ENCODE peak calls at places on chromosomes 3 and 15, in six cellular contexts. One of them, this sample, is unnamed.

GRCh38 chr15:99438691-99439523 is 126.9 kb upstream of the MEF2A start:
- DNase-seq in neural progenitor cell: peak
- DNase-seq in right cardiac atrium: peak
- DNase-seq in SK-N-MC: no peak
- DNase-seq in HFF-Myc: no peak
- DNase-seq in SJSA1: no peak
- DNase-seq in this sample: no peak

GRCh38 chr3:14093831-14094230 is 30.8 kb downstream of the CHCHD4 start:
- DNase-seq in neural progenitor cell: no peak
- DNase-seq in right cardiac atrium: no peak
- DNase-seq in SK-N-MC: no peak
- DNase-seq in HFF-Myc: no peak
- DNase-seq in SJSA1: no peak
- DNase-seq in this sample: no peak

GRCh38 chr3:64151335-64151871 is 73.9 kb downstream of the PRICKLE2 start:
- DNase-seq in neural progenitor cell: no peak
- DNase-seq in right cardiac atrium: no peak
- DNase-seq in SK-N-MC: no peak
- DNase-seq in HFF-Myc: no peak
- DNase-seq in SJSA1: no peak
- DNase-seq in this sample: no peak

GRCh38 chr3:152222327-152222726 is 46.4 kb upstream of the MBNL1 start:
- DNase-seq in neural progenitor cell: no peak
- DNase-seq in right cardiac atrium: no peak
- DNase-seq in SK-N-MC: no peak
- DNase-seq in HFF-Myc: no peak
- DNase-seq in SJSA1: no peak
- DNase-seq in this sample: no peak

GRCh38 chr15:94673801-94674200 is 442.4 kb downstream of the MCTP2 start:
- DNase-seq in neural progenitor cell: no peak
- DNase-seq in right cardiac atrium: peak
- DNase-seq in SK-N-MC: no peak
- DNase-seq in HFF-Myc: no peak
- DNase-seq in SJSA1: no peak
- DNase-seq in this sample: no peak

GRCh38 chr3:52829906-52830463 is 487 bp downstream of the ITIH4 start:
- DNase-seq in neural progenitor cell: no peak
- DNase-seq in right cardiac atrium: peak
- DNase-seq in SK-N-MC: no peak
- DNase-seq in HFF-Myc: no peak
- DNase-seq in SJSA1: no peak
- DNase-seq in this sample: no peak

GRCh38 chr15:69523010-69524001 is 70.7 kb downstream of the RPLP1 start:
- DNase-seq in neural progenitor cell: peak
- DNase-seq in right cardiac atrium: peak
- DNase-seq in SK-N-MC: peak
- DNase-seq in HFF-Myc: peak
- DNase-seq in SJSA1: peak
- DNase-seq in this sample: peak

GRCh38 chr3:136990826-136991225 is 33.0 kb downstream of the IL20RB start:
- DNase-seq in neural progenitor cell: no peak
- DNase-seq in right cardiac atrium: no peak
- DNase-seq in SK-N-MC: no peak
- DNase-seq in HFF-Myc: no peak
- DNase-seq in SJSA1: no peak
- DNase-seq in this sample: no peak

GRCh38 chr3:168782193-168782592 is 686.5 kb upstream of the GOLIM4 start:
- DNase-seq in neural progenitor cell: no peak
- DNase-seq in right cardiac atrium: no peak
- DNase-seq in SK-N-MC: no peak
- DNase-seq in HFF-Myc: no peak
- DNase-seq in SJSA1: no peak
- DNase-seq in this sample: no peak

GRCh38 chr3:100756441-100756840 is 47.1 kb downstream of the TFG start:
- DNase-seq in neural progenitor cell: no peak
- DNase-seq in right cardiac atrium: peak
- DNase-seq in SK-N-MC: no peak
- DNase-seq in HFF-Myc: no peak
- DNase-seq in SJSA1: no peak
- DNase-seq in this sample: no peak

GRCh38 chr15:71313806-71314205 is 198.5 kb downstream of the THSD4 start:
- DNase-seq in neural progenitor cell: peak
- DNase-seq in right cardiac atrium: no peak
- DNase-seq in SK-N-MC: no peak
- DNase-seq in HFF-Myc: no peak
- DNase-seq in SJSA1: peak
- DNase-seq in this sample: no peak

GRCh38 chr15:56906766-56907165 is 11.7 kb upstream of the TCF12 start:
- DNase-seq in neural progenitor cell: no peak
- DNase-seq in right cardiac atrium: no peak
- DNase-seq in SK-N-MC: no peak
- DNase-seq in HFF-Myc: no peak
- DNase-seq in SJSA1: no peak
- DNase-seq in this sample: no peak

GRCh38 chr15:100204771-100205170 is 137.0 kb downstream of the ADAMTS17 start:
- DNase-seq in neural progenitor cell: no peak
- DNase-seq in right cardiac atrium: no peak
- DNase-seq in SK-N-MC: no peak
- DNase-seq in HFF-Myc: no peak
- DNase-seq in SJSA1: no peak
- DNase-seq in this sample: no peak

GRCh38 chr3:100316656-100317069 is 17.9 kb upstream of the NIT2 start:
- DNase-seq in neural progenitor cell: peak
- DNase-seq in right cardiac atrium: peak
- DNase-seq in SK-N-MC: peak
- DNase-seq in HFF-Myc: peak
- DNase-seq in SJSA1: peak
- DNase-seq in this sample: no peak

GRCh38 chr3:42839616-42840015 is 30.4 kb downstream of the ACKR2 start:
- DNase-seq in neural progenitor cell: peak
- DNase-seq in right cardiac atrium: peak
- DNase-seq in SK-N-MC: no peak
- DNase-seq in HFF-Myc: peak
- DNase-seq in SJSA1: peak
- DNase-seq in this sample: no peak

GRCh38 chr3:63976862-63977180 is 46.5 kb downstream of the PSMD6 start:
- DNase-seq in neural progenitor cell: no peak
- DNase-seq in right cardiac atrium: no peak
- DNase-seq in SK-N-MC: no peak
- DNase-seq in HFF-Myc: no peak
- DNase-seq in SJSA1: no peak
- DNase-seq in this sample: no peak

GRCh38 chr3:10707089-10707983 is 108.7 kb upstream of the SLC6A11 start:
- DNase-seq in neural progenitor cell: peak
- DNase-seq in right cardiac atrium: no peak
- DNase-seq in SK-N-MC: no peak
- DNase-seq in HFF-Myc: no peak
- DNase-seq in SJSA1: no peak
- DNase-seq in this sample: no peak

GRCh38 chr3:155870945-155871745 is 695 bp downstream of the GMPS start:
- DNase-seq in neural progenitor cell: peak
- DNase-seq in right cardiac atrium: peak
- DNase-seq in SK-N-MC: no peak
- DNase-seq in HFF-Myc: no peak
- DNase-seq in SJSA1: peak
- DNase-seq in this sample: peak

GRCh38 chr3:180402463-180403073 is 199.4 kb upstream of the TTC14 start:
- DNase-seq in neural progenitor cell: no peak
- DNase-seq in right cardiac atrium: no peak
- DNase-seq in SK-N-MC: no peak
- DNase-seq in HFF-Myc: no peak
- DNase-seq in SJSA1: no peak
- DNase-seq in this sample: no peak

GRCh38 chr3:46845397-46845859 is 17.8 kb downstream of the MYL3 start:
- DNase-seq in neural progenitor cell: peak
- DNase-seq in right cardiac atrium: peak
- DNase-seq in SK-N-MC: no peak
- DNase-seq in HFF-Myc: peak
- DNase-seq in SJSA1: peak
- DNase-seq in this sample: peak

GRCh38 chr3:171458056-171458856 is 1.9 kb downstream of the TNIK start:
- DNase-seq in neural progenitor cell: peak
- DNase-seq in right cardiac atrium: no peak
- DNase-seq in SK-N-MC: no peak
- DNase-seq in HFF-Myc: no peak
- DNase-seq in SJSA1: no peak
- DNase-seq in this sample: peak

GRCh38 chr3:74692-75243 is 121.8 kb upstream of the CHL1 start:
- DNase-seq in neural progenitor cell: no peak
- DNase-seq in right cardiac atrium: no peak
- DNase-seq in SK-N-MC: no peak
- DNase-seq in HFF-Myc: no peak
- DNase-seq in SJSA1: no peak
- DNase-seq in this sample: no peak

GRCh38 chr3:193677734-193678133 is 84.7 kb downstream of the OPA1 start:
- DNase-seq in neural progenitor cell: no peak
- DNase-seq in right cardiac atrium: no peak
- DNase-seq in SK-N-MC: no peak
- DNase-seq in HFF-Myc: no peak
- DNase-seq in SJSA1: no peak
- DNase-seq in this sample: no peak

GRCh38 chr3:45760878-45761711 is 35.2 kb downstream of the SLC6A20 start:
- DNase-seq in neural progenitor cell: peak
- DNase-seq in right cardiac atrium: peak
- DNase-seq in SK-N-MC: no peak
- DNase-seq in HFF-Myc: peak
- DNase-seq in SJSA1: peak
- DNase-seq in this sample: no peak

GRCh38 chr15:88637841-88638625 is 783 bp upstream of the ISG20 start:
- DNase-seq in neural progenitor cell: no peak
- DNase-seq in right cardiac atrium: peak
- DNase-seq in SK-N-MC: no peak
- DNase-seq in HFF-Myc: no peak
- DNase-seq in SJSA1: peak
- DNase-seq in this sample: peak
- H3K4me3 ChIP-seq in neural progenitor cell: no peak
- H3K4me3 ChIP-seq in right cardiac atrium: peak
- H3K4me3 ChIP-seq in SK-N-MC: peak
- H3K4me3 ChIP-seq in HFF-Myc: peak
- H3K4me3 ChIP-seq in SJSA1: peak
- H3K4me3 ChIP-seq in this sample: peak

GRCh38 chr3:73399666-73400253 is 225.0 kb downstream of the PDZRN3 start:
- DNase-seq in neural progenitor cell: no peak
- DNase-seq in right cardiac atrium: no peak
- DNase-seq in SK-N-MC: no peak
- DNase-seq in HFF-Myc: no peak
- DNase-seq in SJSA1: no peak
- DNase-seq in this sample: no peak

GRCh38 chr3:73399106-73399505 is 225.6 kb downstream of the PDZRN3 start:
- DNase-seq in neural progenitor cell: no peak
- DNase-seq in right cardiac atrium: no peak
- DNase-seq in SK-N-MC: no peak
- DNase-seq in HFF-Myc: no peak
- DNase-seq in SJSA1: no peak
- DNase-seq in this sample: no peak

GRCh38 chr3:73401058-73401457 is 223.7 kb downstream of the PDZRN3 start:
- DNase-seq in neural progenitor cell: no peak
- DNase-seq in right cardiac atrium: peak
- DNase-seq in SK-N-MC: no peak
- DNase-seq in HFF-Myc: no peak
- DNase-seq in SJSA1: no peak
- DNase-seq in this sample: no peak

GRCh38 chr3:73404450-73404849 is 220.3 kb downstream of the PDZRN3 start:
- DNase-seq in neural progenitor cell: peak
- DNase-seq in right cardiac atrium: no peak
- DNase-seq in SK-N-MC: no peak
- DNase-seq in HFF-Myc: no peak
- DNase-seq in SJSA1: no peak
- DNase-seq in this sample: no peak

GRCh38 chr3:73401616-73402265 is 223.0 kb downstream of the PDZRN3 start:
- DNase-seq in neural progenitor cell: no peak
- DNase-seq in right cardiac atrium: peak
- DNase-seq in SK-N-MC: no peak
- DNase-seq in HFF-Myc: no peak
- DNase-seq in SJSA1: no peak
- DNase-seq in this sample: no peak
- H3K4me3 ChIP-seq in neural progenitor cell: no peak
- H3K4me3 ChIP-seq in right cardiac atrium: no peak
- H3K4me3 ChIP-seq in SK-N-MC: no peak
- H3K4me3 ChIP-seq in HFF-Myc: no peak
- H3K4me3 ChIP-seq in SJSA1: no peak
- H3K4me3 ChIP-seq in this sample: no peak

GRCh38 chr3:106130384-106131084 is 261.7 kb upstream of the CBLB start:
- DNase-seq in neural progenitor cell: no peak
- DNase-seq in right cardiac atrium: no peak
- DNase-seq in SK-N-MC: peak
- DNase-seq in HFF-Myc: peak
- DNase-seq in SJSA1: peak
- DNase-seq in this sample: no peak
- H3K4me3 ChIP-seq in neural progenitor cell: no peak
- H3K4me3 ChIP-seq in right cardiac atrium: no peak
- H3K4me3 ChIP-seq in SK-N-MC: peak
- H3K4me3 ChIP-seq in HFF-Myc: no peak
- H3K4me3 ChIP-seq in SJSA1: no peak
- H3K4me3 ChIP-seq in this sample: no peak

GRCh38 chr3:196210673-196211556 is at the start of gene ZDHHC19:
- DNase-seq in neural progenitor cell: no peak
- DNase-seq in right cardiac atrium: no peak
- DNase-seq in SK-N-MC: no peak
- DNase-seq in HFF-Myc: no peak
- DNase-seq in SJSA1: no peak
- DNase-seq in this sample: no peak

GRCh38 chr3:196207833-196208607 is 3.2 kb downstream of the ZDHHC19 start:
- DNase-seq in neural progenitor cell: peak
- DNase-seq in right cardiac atrium: peak
- DNase-seq in SK-N-MC: no peak
- DNase-seq in HFF-Myc: no peak
- DNase-seq in SJSA1: no peak
- DNase-seq in this sample: no peak

GRCh38 chr3:196208942-196209695 is 2.1 kb downstream of the ZDHHC19 start:
- DNase-seq in neural progenitor cell: no peak
- DNase-seq in right cardiac atrium: no peak
- DNase-seq in SK-N-MC: no peak
- DNase-seq in HFF-Myc: no peak
- DNase-seq in SJSA1: no peak
- DNase-seq in this sample: no peak

GRCh38 chr3:196203833-196204232 is 7.4 kb downstream of the ZDHHC19 start:
- DNase-seq in neural progenitor cell: no peak
- DNase-seq in right cardiac atrium: no peak
- DNase-seq in SK-N-MC: no peak
- DNase-seq in HFF-Myc: no peak
- DNase-seq in SJSA1: no peak
- DNase-seq in this sample: no peak

DNA sequence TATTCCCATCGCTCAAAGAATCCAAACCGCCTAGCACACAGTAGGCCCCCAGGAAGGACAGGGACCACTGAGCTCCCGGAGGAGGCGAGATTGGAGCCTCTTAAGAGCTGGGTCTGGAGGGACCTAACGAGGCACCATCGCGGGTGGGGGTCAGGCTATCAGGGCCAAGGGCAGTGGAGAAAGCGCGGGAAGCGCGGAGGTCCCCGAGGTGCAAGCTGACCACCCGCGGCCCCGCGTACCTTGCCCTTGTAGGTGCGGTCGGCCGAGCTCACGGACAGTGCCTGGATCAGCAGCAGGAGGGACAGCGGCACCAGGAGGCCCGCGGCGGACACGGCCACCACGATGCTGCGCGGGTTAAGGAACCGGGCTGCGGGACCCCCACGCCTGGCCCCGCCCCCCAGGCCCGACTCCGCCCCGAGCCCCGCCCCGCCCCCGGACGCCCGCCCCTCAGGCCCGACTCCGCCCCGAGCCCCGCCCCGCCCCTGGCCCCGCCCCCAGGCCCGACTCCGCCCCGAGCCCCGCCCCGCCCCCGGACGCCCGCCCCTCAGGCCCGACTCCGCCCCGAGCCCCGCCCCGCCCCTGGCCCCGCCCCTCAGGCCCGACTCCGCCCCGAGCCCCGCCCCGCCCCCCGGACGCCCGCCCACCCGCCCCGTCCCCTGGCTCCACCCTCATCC is 3.9 kb downstream of the ZDHHC19 start:
- DNase-seq in neural progenitor cell: peak
- DNase-seq in right cardiac atrium: peak
- DNase-seq in SK-N-MC: no peak
- DNase-seq in HFF-Myc: no peak
- DNase-seq in SJSA1: no peak
- DNase-seq in this sample: no peak
- H3K4me3 ChIP-seq in neural progenitor cell: peak
- H3K4me3 ChIP-seq in right cardiac atrium: no peak
- H3K4me3 ChIP-seq in SK-N-MC: peak
- H3K4me3 ChIP-seq in HFF-Myc: no peak
- H3K4me3 ChIP-seq in SJSA1: no peak
- H3K4me3 ChIP-seq in this sample: peak